ENCODE peak calls at places on chromosomes 2 and 18, in seven cellular contexts. One of them, this sample, is unnamed.

GRCh38 chr2:230205034-230205433 is 14.8 kb downstream of the SP110 start:
- DNase-seq in MM.1S: no peak
- DNase-seq in SJSA1: no peak
- DNase-seq in stomach: no peak
- DNase-seq in NCI-H1105: no peak
- DNase-seq in ELR: no peak
- DNase-seq in neural crest cell: no peak
- DNase-seq in this sample: no peak

GRCh38 chr2:3008551-3009498 is 368.8 kb downstream of the EIPR1 start:
- DNase-seq in stomach: no peak
- DNase-seq in MM.1S: no peak
- DNase-seq in NCI-H1105: no peak
- DNase-seq in SJSA1: no peak
- DNase-seq in ELR: no peak
- DNase-seq in neural crest cell: no peak
- DNase-seq in this sample: no peak

GRCh38 chr2:100967716-100968115 is 34.4 kb upstream of the RPL31 start:
- DNase-seq in SJSA1: no peak
- DNase-seq in stomach: no peak
- DNase-seq in ELR: no peak
- DNase-seq in NCI-H1105: no peak
- DNase-seq in MM.1S: no peak
- DNase-seq in neural crest cell: no peak
- DNase-seq in this sample: no peak

GRCh38 chr2:159093496-159093895 is 125.1 kb downstream of the TANC1 start:
- DNase-seq in MM.1S: no peak
- DNase-seq in SJSA1: no peak
- DNase-seq in stomach: no peak
- DNase-seq in neural crest cell: no peak
- DNase-seq in ELR: no peak
- DNase-seq in NCI-H1105: no peak
- DNase-seq in this sample: no peak

GRCh38 chr2:12261993-12262680 is 454.6 kb upstream of the TRIB2 start:
- DNase-seq in NCI-H1105: peak; percentile 1
- DNase-seq in SJSA1: no peak
- DNase-seq in neural crest cell: no peak
- DNase-seq in stomach: no peak
- DNase-seq in MM.1S: no peak
- DNase-seq in ELR: peak; percentile 17
- DNase-seq in this sample: no peak

GRCh38 chr2:207987025-207987716 is 38.2 kb downstream of the PLEKHM3 start:
- DNase-seq in MM.1S: no peak
- DNase-seq in SJSA1: no peak
- DNase-seq in neural crest cell: no peak
- DNase-seq in NCI-H1105: no peak
- DNase-seq in stomach: no peak
- DNase-seq in ELR: no peak
- DNase-seq in this sample: no peak

GRCh38 chr2:85540131-85540587 is 1.2 kb downstream of the MAT2A start:
- DNase-seq in NCI-H1105: no peak
- DNase-seq in SJSA1: no peak
- DNase-seq in neural crest cell: no peak
- DNase-seq in MM.1S: no peak
- DNase-seq in stomach: no peak
- DNase-seq in ELR: peak; percentile 41
- DNase-seq in this sample: no peak

GRCh38 chr2:216519154-216519762 is 20.6 kb downstream of the RPL37A start:
- DNase-seq in MM.1S: peak; percentile 71
- DNase-seq in SJSA1: peak; percentile 67
- DNase-seq in neural crest cell: peak; percentile 64
- DNase-seq in ELR: peak; percentile 86
- DNase-seq in stomach: peak; percentile 80
- DNase-seq in NCI-H1105: peak; percentile 54
- DNase-seq in this sample: peak; percentile 64

GRCh38 chr2:226256237-226256636 is 543.4 kb downstream of the IRS1 start:
- DNase-seq in stomach: no peak
- DNase-seq in MM.1S: no peak
- DNase-seq in neural crest cell: no peak
- DNase-seq in NCI-H1105: no peak
- DNase-seq in ELR: peak; percentile 84
- DNase-seq in SJSA1: no peak
- DNase-seq in this sample: peak; percentile 71

GRCh38 chr2:100881629-100882028 is 61.7 kb downstream of the NPAS2 start:
- DNase-seq in MM.1S: no peak
- DNase-seq in SJSA1: no peak
- DNase-seq in NCI-H1105: no peak
- DNase-seq in stomach: no peak
- DNase-seq in neural crest cell: no peak
- DNase-seq in ELR: no peak
- DNase-seq in this sample: no peak

GRCh38 chr2:192467953-192468660 is 273.4 kb upstream of the TMEFF2 start:
- DNase-seq in neural crest cell: no peak
- DNase-seq in NCI-H1105: no peak
- DNase-seq in stomach: no peak
- DNase-seq in MM.1S: no peak
- DNase-seq in SJSA1: no peak
- DNase-seq in ELR: no peak
- DNase-seq in this sample: no peak

GRCh38 chr2:65320042-65320711 is 92.5 kb downstream of the ACTR2 start:
- DNase-seq in NCI-H1105: no peak
- DNase-seq in neural crest cell: no peak
- DNase-seq in ELR: peak; percentile 99
- DNase-seq in SJSA1: peak; percentile 69
- DNase-seq in stomach: no peak
- DNase-seq in MM.1S: no peak
- DNase-seq in this sample: peak; percentile 38

GRCh38 chr2:20516646-20517341 is 69.9 kb downstream of the RHOB start:
- DNase-seq in ELR: no peak
- DNase-seq in NCI-H1105: no peak
- DNase-seq in SJSA1: no peak
- DNase-seq in stomach: no peak
- DNase-seq in neural crest cell: no peak
- DNase-seq in MM.1S: no peak
- DNase-seq in this sample: no peak

GRCh38 chr18:2644535-2644934 is 11.0 kb upstream of the SMCHD1 start:
- DNase-seq in MM.1S: no peak
- DNase-seq in stomach: no peak
- DNase-seq in NCI-H1105: no peak
- DNase-seq in SJSA1: no peak
- DNase-seq in ELR: no peak
- DNase-seq in neural crest cell: no peak
- DNase-seq in this sample: no peak

GRCh38 chr2:174827371-174828369 is 63.4 kb upstream of the CHRNA1 start:
- DNase-seq in neural crest cell: no peak
- DNase-seq in MM.1S: no peak
- DNase-seq in NCI-H1105: no peak
- DNase-seq in SJSA1: no peak
- DNase-seq in stomach: no peak
- DNase-seq in ELR: no peak
- DNase-seq in this sample: peak; percentile 91

GRCh38 chr2:98579926-98580325 is 28.4 kb downstream of the COA5 start:
- DNase-seq in MM.1S: no peak
- DNase-seq in neural crest cell: no peak
- DNase-seq in stomach: no peak
- DNase-seq in ELR: no peak
- DNase-seq in NCI-H1105: no peak
- DNase-seq in SJSA1: peak; percentile 22
- DNase-seq in this sample: no peak

GRCh38 chr2:137938204-137938603 is 26.1 kb upstream of the HNMT start:
- DNase-seq in SJSA1: no peak
- DNase-seq in stomach: no peak
- DNase-seq in NCI-H1105: no peak
- DNase-seq in MM.1S: no peak
- DNase-seq in ELR: no peak
- DNase-seq in neural crest cell: no peak
- DNase-seq in this sample: no peak

GRCh38 chr2:210681481-210681880 is 125.1 kb downstream of the CPS1 start:
- DNase-seq in SJSA1: no peak
- DNase-seq in ELR: no peak
- DNase-seq in NCI-H1105: peak; percentile 87
- DNase-seq in stomach: no peak
- DNase-seq in MM.1S: no peak
- DNase-seq in neural crest cell: no peak
- DNase-seq in this sample: no peak

GRCh38 chr2:81483254-81483653 is 1178.7 kb upstream of the LRRTM1 start:
- DNase-seq in MM.1S: no peak
- DNase-seq in NCI-H1105: no peak
- DNase-seq in ELR: no peak
- DNase-seq in stomach: no peak
- DNase-seq in SJSA1: no peak
- DNase-seq in neural crest cell: no peak
- DNase-seq in this sample: no peak

GRCh38 chr2:168603439-168603961 is 147.4 kb downstream of the CERS6 start:
- DNase-seq in ELR: no peak
- DNase-seq in neural crest cell: no peak
- DNase-seq in NCI-H1105: no peak
- DNase-seq in SJSA1: no peak
- DNase-seq in MM.1S: no peak
- DNase-seq in stomach: no peak
- DNase-seq in this sample: no peak

GRCh38 chr2:47403829-47404228 is 873 bp downstream of the MSH2 start:
- DNase-seq in MM.1S: no peak
- DNase-seq in SJSA1: no peak
- DNase-seq in NCI-H1105: no peak
- DNase-seq in neural crest cell: no peak
- DNase-seq in ELR: peak; percentile 38
- DNase-seq in stomach: peak; percentile 24
- DNase-seq in this sample: no peak

GRCh38 chr2:240355962-240356361 is 79.5 kb upstream of the GPC1 start:
- DNase-seq in ELR: no peak
- DNase-seq in neural crest cell: no peak
- DNase-seq in stomach: no peak
- DNase-seq in NCI-H1105: no peak
- DNase-seq in MM.1S: no peak
- DNase-seq in SJSA1: no peak
- DNase-seq in this sample: no peak

GRCh38 chr2:225573603-225574002 is 174.1 kb downstream of the NYAP2 start:
- DNase-seq in NCI-H1105: no peak
- DNase-seq in stomach: no peak
- DNase-seq in SJSA1: no peak
- DNase-seq in ELR: no peak
- DNase-seq in neural crest cell: no peak
- DNase-seq in MM.1S: no peak
- DNase-seq in this sample: no peak

GRCh38 chr2:7057865-7058400 is 140.7 kb downstream of the RNF144A start:
- DNase-seq in MM.1S: peak; percentile 34
- DNase-seq in SJSA1: no peak
- DNase-seq in ELR: no peak
- DNase-seq in neural crest cell: no peak
- DNase-seq in NCI-H1105: peak; percentile 63
- DNase-seq in stomach: no peak
- DNase-seq in this sample: no peak

GRCh38 chr2:34979148-34979547 is 1376.4 kb upstream of the CRIM1 start:
- DNase-seq in ELR: no peak
- DNase-seq in stomach: no peak
- DNase-seq in MM.1S: no peak
- DNase-seq in SJSA1: no peak
- DNase-seq in neural crest cell: no peak
- DNase-seq in NCI-H1105: no peak
- DNase-seq in this sample: no peak

GRCh38 chr2:232353096-232353495 is 25.5 kb upstream of the ALPP start:
- DNase-seq in neural crest cell: no peak
- DNase-seq in stomach: no peak
- DNase-seq in NCI-H1105: no peak
- DNase-seq in MM.1S: no peak
- DNase-seq in SJSA1: no peak
- DNase-seq in ELR: no peak
- DNase-seq in this sample: no peak

This sample was measured in PC-9.